ENCODE peak calls at places on chromosomes 6 and 20, in six cellular contexts. J is nucleus accumbens; U is effector CD4-positive, alpha-beta T cell; Z is HCT116; E is A172; O is SK-MEL-5. B is an unnamed sample.

GRCh38 chr6:14549319-14549770 is 431.8 kb downstream of the CD83 start:
- DNase-seq in J (no peak), U (no peak), Z (no peak), E (no peak), O (no peak), B (no peak)

GRCh38 chr6:152975204-152975915 is 7.5 kb downstream of the FBXO5 start:
- DNase-seq in J (no peak), U (no peak), Z (no peak), E (no peak), O (no peak), B (no peak)

GRCh38 chr6:75201901-75202672 is 3.8 kb downstream of the COL12A1 start:
- DNase-seq in J (no peak), U (no peak), Z (no peak), E (no peak), O (no peak), B (no peak)

GRCh38 chr6:90197854-90198496 is 98.7 kb downstream of the BACH2 start:
- DNase-seq in J (no peak), U (no peak), Z (no peak), E (no peak), O (no peak), B (no peak)

GRCh38 chr6:85580104-85580877 is 13.4 kb downstream of the SNX14 start:
- DNase-seq in J (no peak), U (no peak), Z (no peak), E (peak), O (no peak), B (no peak)

GRCh38 chr6:154509421-154510143 is 903 bp downstream of the CNKSR3 start:
- DNase-seq in J (no peak), U (no peak), Z (no peak), E (peak), O (peak), B (no peak)

GRCh38 chr6:91152824-91153223 is 566.0 kb upstream of the MAP3K7 start:
- DNase-seq in J (no peak), U (no peak), Z (no peak), E (no peak), O (no peak), B (no peak)

GRCh38 chr6:7139835-7140470 is 32.2 kb downstream of the RREB1 start:
- DNase-seq in J (no peak), U (no peak), Z (no peak), E (no peak), O (no peak), B (no peak)

GRCh38 chr6:82988904-82989303 is 76.7 kb downstream of the UBE3D start:
- DNase-seq in J (no peak), U (no peak), Z (no peak), E (peak), O (no peak), B (no peak)

GRCh38 chr6:90401933-90402830 is 105.5 kb upstream of the BACH2 start:
- DNase-seq in J (no peak), U (no peak), Z (no peak), E (peak), O (no peak), B (no peak)

GRCh38 chr6:30891450-30891723 is 7.1 kb downstream of the DDR1 start:
- DNase-seq in J (no peak), U (no peak), Z (no peak), E (no peak), O (no peak), B (no peak)

GRCh38 chr6:164010446-164011071 is 596.0 kb downstream of the QKI start:
- DNase-seq in J (peak), U (no peak), Z (no peak), E (no peak), O (peak), B (no peak)

GRCh38 chr20:63740070-63740500 is 509 bp downstream of the SLC2A4RG start:
- DNase-seq in J (no peak), U (peak), Z (no peak), E (peak), O (no peak), B (no peak)

GRCh38 chr6:7148100-7148822 is 40.5 kb downstream of the RREB1 start:
- DNase-seq in J (no peak), U (no peak), Z (no peak), E (peak), O (no peak), B (no peak)

GRCh38 chr6:115053169-115053860 is 710.5 kb upstream of the HS3ST5 start:
- DNase-seq in J (no peak), U (no peak), Z (no peak), E (no peak), O (no peak), B (no peak)

GRCh38 chr20:51306521-51307358 is 235.8 kb downstream of the NFATC2 start:
- DNase-seq in J (peak), U (peak), Z (peak), E (peak), O (peak), B (no peak)

GRCh38 chr20:24770628-24771556 is 178.2 kb upstream of the CST7 start:
- DNase-seq in J (no peak), U (no peak), Z (no peak), E (no peak), O (no peak), B (no peak)

GRCh38 chr6:154611241-154611640 is 100.8 kb upstream of the CNKSR3 start:
- DNase-seq in J (no peak), U (no peak), Z (no peak), E (no peak), O (no peak), B (no peak)

B was measured in cerebellar nuclear complex.